ENCODE peak calls at places on chromosomes 16 and 17, in four cellular contexts. R is GM23248, U is heart right ventricle, X is HCT116. Y is an unnamed sample.

GRCh38 chr16:19588661-19589060 is 33.2 kb downstream of the VPS35L start:
- DNase-seq in R (peak; percentile 79), U (no peak), X (no peak), Y (no peak)

GRCh38 chr16:70151941-70152509 is 21.6 kb upstream of the CLEC18C start:
- DNase-seq in R (no peak), U (no peak), X (no peak), Y (no peak)

GRCh38 chr17:7213895-7214299 is 5.7 kb downstream of the DLG4 start:
- DNase-seq in R (peak; percentile 86), U (peak; percentile 78), X (peak; percentile 72), Y (peak; percentile 79)

GRCh38 chr16:87252269-87252970 is 64.8 kb downstream of the C16orf95 start:
- DNase-seq in R (peak; percentile 33), U (no peak), X (no peak), Y (no peak)

GRCh38 chr17:41697122-41697962 is 8.7 kb downstream of the EIF1 start:
- DNase-seq in R (peak; percentile 86), U (peak; percentile 80), X (no peak), Y (peak; percentile 93)

GRCh38 chr17:17826340-17826708 is 10.5 kb downstream of the SREBF1 start:
- DNase-seq in R (no peak), U (no peak), X (no peak), Y (no peak)

GRCh38 chr17:58335061-58335731 is 6.6 kb upstream of the TSPOAP1 start:
- DNase-seq in R (no peak), U (no peak), X (no peak), Y (peak; percentile 77)

GRCh38 chr16:26433807-26434206 is 632.9 kb upstream of the C16orf82 start:
- DNase-seq in R (no peak), U (no peak), X (no peak), Y (no peak)

GRCh38 chr16:4594433-4595410 is 20.0 kb downstream of the UBALD1 start:
- DNase-seq in R (no peak), U (no peak), X (no peak), Y (no peak)

GRCh38 chr16:12170103-12171025 is 193.8 kb downstream of the SNX29 start:
- DNase-seq in R (no peak), U (no peak), X (no peak), Y (no peak)

GRCh38 chr17:74182041-74182783 is 21.3 kb upstream of the RPL38 start:
- DNase-seq in R (no peak), U (no peak), X (no peak), Y (no peak)

GRCh38 chr17:38585056-38585804 is 20.5 kb downstream of the SRCIN1 start:
- DNase-seq in R (peak; percentile 29), U (no peak), X (no peak), Y (no peak)

GRCh38 chr17:8792646-8793045 is 6.5 kb downstream of the MFSD6L start:
- DNase-seq in R (no peak), U (no peak), X (no peak), Y (no peak)

GRCh38 chr16:49918257-49918656 is 62.3 kb upstream of the ZNF423 start:
- DNase-seq in R (no peak), U (no peak), X (no peak), Y (no peak)

GRCh38 chr17:58264407-58265103 is 16.2 kb downstream of the MPO start:
- DNase-seq in R (no peak), U (no peak), X (no peak), Y (no peak)

GRCh38 chr17:43025290-43025657 is 243 bp downstream of the RND2 start:
- DNase-seq in R (no peak), U (no peak), X (no peak), Y (no peak)

GRCh38 chr17:69466905-69467630 is 52.6 kb downstream of the MAP2K6 start:
- DNase-seq in R (peak; percentile 22), U (no peak), X (no peak), Y (no peak)

GRCh38 chr17:58313815-58314705 is 14.5 kb downstream of the TSPOAP1 start:
- DNase-seq in R (no peak), U (no peak), X (no peak), Y (no peak)

GRCh38 chr16:21169249-21169981 is 10.9 kb downstream of the LDAF1 start:
- DNase-seq in R (peak; percentile 81), U (no peak), X (no peak), Y (peak; percentile 34)

GRCh38 chr16:80208015-80208414 is 332.8 kb upstream of the DYNLRB2 start:
- DNase-seq in R (no peak), U (no peak), X (no peak), Y (no peak)

GRCh38 chr17:6476834-6477210 is 32.6 kb downstream of the PIMREG start:
- DNase-seq in R (peak; percentile 18), U (no peak), X (no peak), Y (peak; percentile 87)

GRCh38 chr16:79184464-79184863 is 416.1 kb downstream of the MAF start:
- DNase-seq in R (no peak), U (no peak), X (no peak), Y (no peak)

GRCh38 chr16:88454315-88455057 is 1.4 kb downstream of the ZFPM1 start:
- DNase-seq in R (peak; percentile 30), U (no peak), X (no peak), Y (peak; percentile 43)

GRCh38 chr16:4293822-4294457 is 21.1 kb upstream of the TFAP4 start:
- DNase-seq in R (peak; percentile 90), U (peak; percentile 52), X (no peak), Y (peak; percentile 77)

GRCh38 chr16:24508614-24509013 is 30.8 kb upstream of the RBBP6 start:
- DNase-seq in R (peak; percentile 88), U (no peak), X (no peak), Y (peak; percentile 40)

GRCh38 chr16:49348408-49349176 is 25.0 kb upstream of the C16orf78 start:
- DNase-seq in R (peak; percentile 6), U (no peak), X (peak; percentile 3), Y (no peak)

GRCh38 chr17:82703935-82704865 is 5.7 kb upstream of the RAB40B start:
- DNase-seq in R (no peak), U (no peak), X (no peak), Y (no peak)

GRCh38 chr16:25108054-25108453 is 3.5 kb upstream of the LCMT1 start:
- DNase-seq in R (no peak), U (no peak), X (no peak), Y (peak; percentile 20)

GRCh38 chr17:50151937-50152547 is 1.6 kb upstream of the PPP1R9B start:
- DNase-seq in R (peak; percentile 92), U (peak; percentile 92), X (peak; percentile 95), Y (peak; percentile 88)

DNA sequence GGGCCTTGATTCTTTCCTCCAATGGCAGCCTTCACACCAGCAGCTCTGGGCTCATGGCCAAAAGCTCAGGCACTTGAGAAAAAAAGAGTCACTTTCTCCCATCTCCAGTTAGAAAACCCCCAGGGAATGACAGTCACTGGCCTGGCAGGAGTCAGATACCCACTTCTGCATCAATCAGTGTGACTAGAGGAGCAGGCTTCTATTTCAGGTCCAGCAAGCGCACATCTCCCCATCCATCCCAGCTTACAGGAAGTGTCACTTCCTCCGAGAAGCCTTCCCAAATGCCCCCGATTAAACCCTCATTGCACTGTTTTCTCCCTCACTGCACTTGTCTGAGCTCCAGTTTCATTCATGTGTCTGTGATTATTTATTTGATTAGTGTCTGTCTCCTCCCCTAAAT is 30.4 kb upstream of the CCL1 start:
- DNase-seq in R (no peak), U (no peak), X (no peak), Y (no peak)
- H3K4me1 ChIP-seq in R (no peaks in the 10 kb centered on the region), U (peaks cover 3% of the 10 kb centered on the region), X (no peaks in the 10 kb centered on the region), Y (no peaks in the 10 kb centered on the region)

GRCh38 chr17:4326608-4327007 is 39.9 kb downstream of the UBE2G1 start:
- DNase-seq in R (no peak), U (no peak), X (no peak), Y (no peak)
- H3K27ac ChIP-seq in R (peak overlapping the region; percentile 86), U (no peak overlapping the region), X (no peak overlapping the region), Y (no peak overlapping the region)

GRCh38 chr17:2397247-2398171 is 3.4 kb downstream of the MNT start:
- DNase-seq in R (no peak), U (no peak), X (no peak), Y (no peak)

GRCh38 chr17:2400474-2400866 is 390 bp downstream of the MNT start:
- DNase-seq in R (peak; percentile 80), U (peak; percentile 54), X (no peak), Y (no peak)

GRCh38 chr17:2398188-2398587 is 2.7 kb downstream of the MNT start:
- DNase-seq in R (no peak), U (no peak), X (no peak), Y (no peak)

GRCh38 chr17:2399572-2400473 is 1.0 kb downstream of the MNT start:
- DNase-seq in R (peak; percentile 98), U (peak; percentile 94), X (peak; percentile 89), Y (peak; percentile 98)

DNA sequence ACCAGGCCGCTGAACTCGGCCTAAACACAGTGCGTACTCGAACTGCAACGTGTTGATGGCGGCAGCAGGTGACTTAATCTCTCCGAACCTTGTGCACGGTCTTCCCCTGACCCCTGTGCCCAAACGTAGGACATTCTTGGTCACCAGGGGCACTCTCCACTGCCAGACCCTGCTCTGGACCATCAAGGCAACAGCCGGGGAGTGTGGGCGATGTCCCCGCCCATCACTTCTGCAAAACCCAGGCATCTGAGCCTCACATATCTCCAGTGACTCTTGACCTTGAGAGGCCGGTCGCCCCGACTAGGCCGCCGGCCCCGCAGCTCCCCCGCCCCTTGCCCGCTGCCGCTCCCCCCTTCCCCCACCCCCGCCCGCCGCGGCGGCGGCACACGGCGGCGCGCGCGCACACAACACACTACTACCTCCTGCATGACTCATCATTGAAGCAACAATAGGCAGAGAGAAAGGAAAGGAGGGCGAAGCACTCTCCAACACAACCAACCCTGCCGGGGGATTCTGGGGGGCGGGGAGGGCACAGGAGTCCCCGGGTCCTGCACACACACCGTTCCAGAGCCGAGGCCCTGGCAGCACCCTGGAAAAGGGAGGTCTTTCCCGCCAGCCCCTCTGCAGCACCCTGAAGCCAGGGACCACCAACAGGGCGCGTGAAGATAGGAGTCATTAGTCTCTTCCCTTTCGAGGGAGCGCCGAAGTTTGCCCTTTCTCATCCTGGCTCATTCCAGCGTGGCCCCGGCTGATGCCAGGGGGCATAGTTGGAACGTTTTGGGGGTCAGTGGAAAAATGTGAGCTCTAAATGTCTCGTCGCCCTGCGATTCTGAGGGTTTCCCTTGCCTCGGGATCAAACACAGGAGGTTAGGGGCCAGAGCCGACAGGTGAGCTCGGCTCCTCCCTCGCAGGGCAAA is 1.9 kb downstream of the MNT start:
- DNase-seq in R (peak; percentile 95), U (peak; percentile 65), X (no peak), Y (peak; percentile 75)
- H3K4me1 ChIP-seq in R (peaks cover 34% of the 10 kb centered on the region), U (peaks cover 71% of the 10 kb centered on the region), X (peaks cover 44% of the 10 kb centered on the region), Y (peaks cover 54% of the 10 kb centered on the region)

GRCh38 chr17:45090711-45091110 is 29.6 kb downstream of the NMT1 start:
- DNase-seq in R (peak; percentile 66), U (no peak), X (no peak), Y (peak; percentile 57)
- H3K27ac ChIP-seq in R (peak overlapping the region; percentile 96), U (no peak overlapping the region), X (no peak overlapping the region), Y (peak overlapping the region; percentile 49)

GRCh38 chr17:63993368-63993990 is 4.7 kb upstream of the PRR29 start:
- DNase-seq in R (no peak), U (no peak), X (no peak), Y (no peak)
- H3K4me1 ChIP-seq in R (no peaks in the 10 kb centered on the region), U (peaks cover 32% of the 10 kb centered on the region), X (peaks cover 2% of the 10 kb centered on the region), Y (peaks cover 11% of the 10 kb centered on the region)